ENCODE peak calls at places on chromosome 12, in four cellular contexts. R is IMR-90, A is mesendoderm, I is H1. T is an unnamed sample.

GRCh38 chr12:6935551-6936377 is 7.9 kb upstream of the RNU7-1 start:
- DNase-seq in A (no peak), I (no peak), R (no peak), T (no peak)

GRCh38 chr12:98416845-98417244 is 98.5 kb upstream of the TMPO start:
- DNase-seq in R (peak; percentile 57), I (no peak), A (peak; percentile 42), T (no peak)

GRCh38 chr12:62627181-62627580 is 160.6 kb downstream of the MON2 start:
- DNase-seq in R (no peak), A (no peak), I (no peak), T (no peak)

GRCh38 chr12:122918827-122919226 is 22.9 kb upstream of the VPS37B start:
- DNase-seq in I (no peak), A (no peak), R (peak; percentile 69), T (no peak)

GRCh38 chr12:113130457-113131135 is 5.0 kb downstream of the RASAL1 start:
- DNase-seq in R (no peak), A (peak; percentile 81), I (peak; percentile 78), T (peak; percentile 88)

GRCh38 chr12:34311337-34311736 is 289.0 kb downstream of the ALG10 start:
- DNase-seq in R (no peak), I (no peak), A (no peak), T (no peak)

GRCh38 chr12:100672075-100672592 is 98.7 kb downstream of the GAS2L3 start:
- DNase-seq in I (peak; percentile 94), R (no peak), A (peak; percentile 75), T (peak; percentile 88)

GRCh38 chr12:121803861-121804416 is at the start of gene SETD1B:
- DNase-seq in A (peak; percentile 80), I (no peak), R (peak; percentile 44), T (no peak)

GRCh38 chr12:62978768-62979167 is 43.8 kb upstream of the PPM1H start:
- DNase-seq in A (no peak), I (no peak), R (no peak), T (no peak)

GRCh38 chr12:69765515-69765914 is 26.9 kb downstream of the RAB3IP start:
- DNase-seq in A (no peak), R (no peak), I (no peak), T (no peak)

GRCh38 chr12:30687265-30687986 is 8.2 kb downstream of the IPO8 start:
- DNase-seq in R (peak; percentile 31), I (no peak), A (no peak), T (no peak)

GRCh38 chr12:105487961-105488360 is 157.5 kb downstream of the C12orf75 start:
- DNase-seq in R (no peak), A (no peak), I (no peak), T (no peak)

GRCh38 chr12:105493091-105493615 is 162.7 kb downstream of the C12orf75 start:
- DNase-seq in R (no peak), I (no peak), A (no peak), T (no peak)

DNA sequence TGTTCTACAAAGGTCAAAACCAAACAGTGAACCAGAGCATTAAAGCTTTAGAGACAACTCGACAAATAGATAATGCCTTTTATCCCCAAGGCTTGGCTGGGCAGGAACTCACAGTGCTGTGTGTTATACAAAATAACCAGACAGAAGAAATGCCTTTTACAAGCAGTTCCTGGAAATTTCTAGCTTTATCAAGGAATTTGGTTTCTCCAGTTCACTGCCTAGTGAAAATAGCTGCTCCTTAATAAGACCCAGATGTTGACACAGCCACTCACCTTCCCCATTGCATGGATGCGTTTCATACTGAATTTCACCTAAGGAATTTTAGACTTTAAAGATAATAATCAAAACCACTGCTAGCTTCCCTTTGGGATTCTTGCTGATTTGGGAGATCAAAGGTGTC is 162.1 kb downstream of the C12orf75 start:
- DNase-seq in A (no peak), R (peak; percentile 43), I (no peak), T (no peak)
- H3K4me2 ChIP-seq in A (no peak overlapping the region), R (no peak overlapping the region), I (no peak overlapping the region), T (no peak overlapping the region)

DNA sequence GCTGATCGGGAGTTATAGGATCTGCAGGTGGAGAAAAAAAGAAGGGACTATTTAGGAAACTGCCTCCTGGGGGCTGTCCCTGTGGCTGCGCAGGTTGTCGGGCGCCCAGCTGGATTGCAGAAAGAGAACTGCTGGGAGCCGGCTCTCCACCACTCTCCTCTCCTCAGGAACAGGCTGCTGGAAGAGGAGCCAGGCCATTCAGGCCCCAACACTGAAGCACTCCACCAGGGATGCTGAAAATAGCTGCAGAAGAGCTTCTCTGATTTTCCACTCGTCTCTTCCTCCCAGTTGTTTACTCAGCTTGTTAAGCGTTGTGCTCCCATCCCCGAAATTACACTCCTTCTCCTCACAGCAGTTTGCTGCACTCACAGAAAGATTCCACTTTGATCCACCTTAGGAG is 347.3 kb downstream of the GLT1D1 start:
- DNase-seq in R (no peak), I (no peak), A (no peak), T (no peak)
- H4K5ac ChIP-seq in R (no peak overlapping the region), I (no peak overlapping the region), A (no peak overlapping the region), T (no peak overlapping the region)

GRCh38 chr12:93390565-93391297 is 13.0 kb downstream of the NUDT4 start:
- DNase-seq in A (peak; percentile 8), I (no peak), R (no peak), T (no peak)
- H3K27ac ChIP-seq in A (no peak overlapping the region), I (no peak overlapping the region), R (no peak overlapping the region), T (no peak overlapping the region)

GRCh38 chr12:48786591-48787544 is 2.0 kb downstream of the ADCY6 start:
- DNase-seq in I (no peak), A (no peak), R (no peak), T (no peak)
- H3K4me2 ChIP-seq in I (peak overlapping the region; percentile 88), A (no peak overlapping the region), R (peak overlapping the region; percentile 92), T (no peak overlapping the region)

GRCh38 chr12:87802721-87803011 is 226.5 kb downstream of the C12orf50 start:
- DNase-seq in R (no peak), A (no peak), I (no peak), T (no peak)

GRCh38 chr12:87796961-87797516 is 232.2 kb downstream of the C12orf50 start:
- DNase-seq in R (no peak), A (no peak), I (no peak), T (no peak)

GRCh38 chr12:87806310-87806709 is 222.9 kb downstream of the C12orf50 start:
- DNase-seq in A (peak; percentile 22), R (no peak), I (no peak), T (no peak)

GRCh38 chr12:87807127-87807526 is 222.1 kb downstream of the C12orf50 start:
- DNase-seq in A (no peak), I (no peak), R (peak; percentile 49), T (no peak)

DNA sequence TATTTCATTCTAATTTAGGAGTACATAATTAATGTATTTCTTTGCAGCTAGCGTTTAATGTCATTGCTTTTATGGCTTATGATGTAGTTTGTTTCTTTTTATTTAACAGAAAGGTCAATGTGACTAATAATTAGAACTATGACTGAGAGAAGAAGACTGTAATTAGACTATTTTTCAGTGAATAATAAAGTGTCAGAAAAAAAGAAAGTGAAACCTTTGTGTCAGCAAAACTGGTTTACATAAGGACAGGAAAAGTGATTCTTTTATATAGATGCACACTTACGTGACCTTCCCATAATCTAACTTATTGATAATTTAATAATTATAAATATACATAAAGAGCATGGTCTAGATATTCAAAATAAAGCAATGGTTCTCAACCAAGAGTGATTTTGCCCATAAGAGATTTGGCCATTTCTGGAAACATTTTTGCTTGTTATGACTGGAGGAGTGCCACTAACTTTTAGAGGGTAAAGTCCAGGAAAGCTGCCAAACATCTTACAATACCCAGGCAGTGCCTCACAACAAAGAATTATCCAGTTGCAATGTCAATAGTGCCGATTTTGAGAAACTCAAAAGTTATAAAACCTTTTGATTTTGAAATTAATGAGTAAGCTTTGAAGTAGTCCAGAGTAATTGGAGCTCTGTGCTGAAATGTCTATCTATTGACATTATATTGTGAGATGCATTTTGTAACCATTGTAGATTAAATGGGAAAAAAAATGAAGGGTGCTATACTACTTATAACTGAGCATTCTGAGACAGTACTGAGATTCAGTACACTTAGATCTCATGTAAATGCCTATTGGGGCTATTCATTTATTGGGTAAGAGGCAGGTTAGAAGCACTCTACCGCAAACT is 227.1 kb downstream of the C12orf50 start:
- DNase-seq in R (no peak), I (no peak), A (no peak), T (no peak)
- H4K5ac ChIP-seq in R (peak overlapping the region; percentile 63), I (no peak overlapping the region), A (no peak overlapping the region), T (no peak overlapping the region)

DNA sequence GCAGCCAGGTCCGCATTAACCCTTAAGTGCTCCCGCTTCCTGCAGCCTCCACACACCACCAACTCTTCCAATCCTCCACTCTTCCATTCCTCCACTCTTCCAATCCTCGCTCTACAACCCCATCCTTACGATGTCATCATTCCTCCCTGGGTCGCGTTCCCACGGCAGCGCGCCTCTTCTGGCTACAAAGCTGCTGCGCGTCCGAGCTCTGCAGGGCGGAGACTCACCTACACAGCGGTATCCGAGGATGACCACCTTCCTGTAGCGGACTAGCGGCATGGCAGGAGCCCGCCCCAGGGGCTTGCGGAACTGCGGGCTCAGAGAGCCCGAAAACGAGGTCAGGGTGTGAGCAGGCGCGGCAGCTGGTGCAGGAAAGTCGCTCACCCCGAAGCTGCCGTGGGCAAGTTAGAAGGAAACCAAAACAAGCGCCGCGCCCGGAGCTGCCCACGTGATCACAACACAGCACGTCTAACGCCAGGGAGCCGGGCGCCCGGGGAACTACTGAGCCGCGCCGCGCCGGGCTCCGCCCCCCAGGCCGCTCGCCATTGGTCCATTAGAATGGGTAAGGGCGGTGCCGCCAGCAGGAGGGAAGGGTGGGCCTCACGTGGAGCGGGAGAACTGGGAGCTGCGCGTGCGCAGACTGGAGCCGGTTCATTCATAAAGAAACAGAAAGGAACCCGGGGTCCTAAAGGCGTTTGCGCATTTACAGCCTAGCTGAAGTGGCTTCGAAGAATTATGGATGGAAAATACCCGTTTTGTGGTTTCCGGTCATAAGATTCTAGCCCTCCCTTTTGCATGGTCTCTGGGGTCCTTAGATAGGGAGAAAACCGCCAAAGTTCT is at the start of gene RHEBL1:
- DNase-seq in A (peak; percentile 95), I (peak; percentile 98), R (peak; percentile 92), T (peak; percentile 98)
- H3K27ac ChIP-seq in A (no peak within 1 kb of the TSS), I (no peak within 1 kb of the TSS), R (no peak within 1 kb of the TSS), T (no peak within 1 kb of the TSS)

DNA sequence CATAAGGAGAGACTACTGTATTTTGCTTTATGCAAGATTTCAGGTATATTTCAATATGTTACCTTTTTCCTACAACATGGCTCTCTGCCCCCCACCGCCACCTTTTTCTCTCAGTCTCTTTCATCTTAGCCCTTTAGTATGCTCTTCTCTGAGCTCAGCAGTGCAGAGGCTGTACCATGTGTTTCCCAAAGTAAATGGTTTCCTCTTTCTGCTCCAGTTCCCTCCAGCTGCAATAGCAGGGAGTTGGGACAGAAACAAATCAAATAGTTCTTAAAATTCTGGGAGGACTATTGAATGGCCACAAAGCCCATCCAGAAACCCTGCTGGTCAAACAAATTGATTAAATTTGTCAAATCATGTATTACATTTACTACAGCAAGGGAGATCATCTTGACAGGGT is 4.2 kb downstream of the AMN1 start:
- DNase-seq in A (no peak), I (no peak), R (no peak), T (no peak)
- H3K4me2 ChIP-seq in A (no peak overlapping the region), I (no peak overlapping the region), R (no peak overlapping the region), T (no peak overlapping the region)

GRCh38 chr12:5512585-5512970 is 80.7 kb downstream of the NTF3 start:
- DNase-seq in I (peak; percentile 44), R (no peak), A (no peak), T (peak; percentile 35)

GRCh38 chr12:5514545-5514944 is 82.6 kb downstream of the NTF3 start:
- DNase-seq in I (peak; percentile 19), A (no peak), R (no peak), T (peak; percentile 15)

GRCh38 chr12:5515458-5515857 is 83.5 kb downstream of the NTF3 start:
- DNase-seq in A (no peak), R (no peak), I (no peak), T (no peak)

GRCh38 chr12:5513406-5513805 is 81.5 kb downstream of the NTF3 start:
- DNase-seq in I (no peak), A (no peak), R (no peak), T (peak; percentile 15)

GRCh38 chr12:5514016-5514415 is 82.1 kb downstream of the NTF3 start:
- DNase-seq in A (no peak), I (peak; percentile 29), R (no peak), T (peak; percentile 11)
- H4K5ac ChIP-seq in A (no peak overlapping the region), I (no peak overlapping the region), R (no peak overlapping the region), T (no peak overlapping the region)

T was measured in H9.